ENCODE peak calls at places on chromosome 13, in six cellular contexts. One of them, this sample, is unnamed. For H3K36me3 and H3K27me3, the result is how much of the 10 kb centered on the place peaks cover.

GRCh38 chr13:48501705-48502104 is 31.2 kb downstream of the RCBTB2 start:
- DNase-seq in IMR-90: peak
- DNase-seq in aorta: no peak
- DNase-seq in CD8-positive, alpha-beta memory T cell: no peak
- DNase-seq in Peyer's patch: no peak
- DNase-seq in GM23248: no peak
- DNase-seq in this sample: no peak

GRCh38 chr13:56338421-56338820 is 802.3 kb upstream of the PRR20A start:
- DNase-seq in IMR-90: no peak
- DNase-seq in aorta: no peak
- DNase-seq in CD8-positive, alpha-beta memory T cell: no peak
- DNase-seq in Peyer's patch: no peak
- DNase-seq in GM23248: no peak
- DNase-seq in this sample: no peak

GRCh38 chr13:89550842-89551422 is 1796.6 kb upstream of the MIR17HG start:
- DNase-seq in IMR-90: no peak
- DNase-seq in aorta: no peak
- DNase-seq in CD8-positive, alpha-beta memory T cell: no peak
- DNase-seq in Peyer's patch: no peak
- DNase-seq in GM23248: no peak
- DNase-seq in this sample: no peak

GRCh38 chr13:95536629-95537241 is 15.8 kb upstream of the CLDN10 start:
- DNase-seq in IMR-90: peak
- DNase-seq in aorta: no peak
- DNase-seq in CD8-positive, alpha-beta memory T cell: no peak
- DNase-seq in Peyer's patch: no peak
- DNase-seq in GM23248: peak
- DNase-seq in this sample: peak

GRCh38 chr13:22211876-22212275 is 541.0 kb downstream of the FGF9 start:
- DNase-seq in IMR-90: no peak
- DNase-seq in aorta: no peak
- DNase-seq in CD8-positive, alpha-beta memory T cell: no peak
- DNase-seq in Peyer's patch: no peak
- DNase-seq in GM23248: no peak
- DNase-seq in this sample: no peak

GRCh38 chr13:40109324-40109958 is 454.0 kb downstream of the COG6 start:
- DNase-seq in IMR-90: peak
- DNase-seq in aorta: no peak
- DNase-seq in CD8-positive, alpha-beta memory T cell: no peak
- DNase-seq in Peyer's patch: no peak
- DNase-seq in GM23248: peak
- DNase-seq in this sample: no peak

GRCh38 chr13:39266426-39266825 is 228.2 kb downstream of the NHLRC3 start:
- DNase-seq in IMR-90: no peak
- DNase-seq in aorta: no peak
- DNase-seq in CD8-positive, alpha-beta memory T cell: no peak
- DNase-seq in Peyer's patch: no peak
- DNase-seq in GM23248: no peak
- DNase-seq in this sample: no peak

GRCh38 chr13:90201198-90201597 is 1146.3 kb upstream of the MIR17HG start:
- DNase-seq in IMR-90: no peak
- DNase-seq in aorta: no peak
- DNase-seq in CD8-positive, alpha-beta memory T cell: no peak
- DNase-seq in Peyer's patch: no peak
- DNase-seq in GM23248: peak
- DNase-seq in this sample: no peak

GRCh38 chr13:78593652-78594494 is 9.5 kb downstream of the POU4F1 start:
- DNase-seq in IMR-90: no peak
- DNase-seq in aorta: no peak
- DNase-seq in CD8-positive, alpha-beta memory T cell: no peak
- DNase-seq in Peyer's patch: no peak
- DNase-seq in GM23248: no peak
- DNase-seq in this sample: no peak

GRCh38 chr13:108302279-108302678 is 32.8 kb downstream of the TNFSF13B start:
- DNase-seq in IMR-90: peak
- DNase-seq in aorta: no peak
- DNase-seq in CD8-positive, alpha-beta memory T cell: no peak
- DNase-seq in Peyer's patch: no peak
- DNase-seq in GM23248: no peak
- DNase-seq in this sample: no peak

GRCh38 chr13:44022196-44022595 is 142.5 kb downstream of the LACC1 start:
- DNase-seq in IMR-90: no peak
- DNase-seq in aorta: no peak
- DNase-seq in CD8-positive, alpha-beta memory T cell: no peak
- DNase-seq in Peyer's patch: no peak
- DNase-seq in GM23248: peak
- DNase-seq in this sample: no peak

GRCh38 chr13:105990256-105990958 is 545.1 kb downstream of the EFNB2 start:
- DNase-seq in IMR-90: peak
- DNase-seq in aorta: no peak
- DNase-seq in CD8-positive, alpha-beta memory T cell: no peak
- DNase-seq in Peyer's patch: no peak
- DNase-seq in GM23248: peak
- DNase-seq in this sample: no peak

GRCh38 chr13:34733720-34734119 is 208.3 kb upstream of the NBEA start:
- DNase-seq in IMR-90: no peak
- DNase-seq in aorta: no peak
- DNase-seq in CD8-positive, alpha-beta memory T cell: no peak
- DNase-seq in Peyer's patch: no peak
- DNase-seq in GM23248: peak
- DNase-seq in this sample: no peak

GRCh38 chr13:50481936-50482335 is 361.6 kb downstream of the DLEU7 start:
- DNase-seq in IMR-90: no peak
- DNase-seq in aorta: no peak
- DNase-seq in CD8-positive, alpha-beta memory T cell: no peak
- DNase-seq in Peyer's patch: no peak
- DNase-seq in GM23248: no peak
- DNase-seq in this sample: no peak

GRCh38 chr13:25065974-25066770 is 29.8 kb upstream of the PABPC3 start:
- DNase-seq in IMR-90: no peak
- DNase-seq in aorta: no peak
- DNase-seq in CD8-positive, alpha-beta memory T cell: no peak
- DNase-seq in Peyer's patch: no peak
- DNase-seq in GM23248: no peak
- DNase-seq in this sample: no peak

GRCh38 chr13:40922437-40923040 is 96.6 kb downstream of the ELF1 start:
- DNase-seq in IMR-90: no peak
- DNase-seq in aorta: no peak
- DNase-seq in CD8-positive, alpha-beta memory T cell: no peak
- DNase-seq in Peyer's patch: peak
- DNase-seq in GM23248: no peak
- DNase-seq in this sample: no peak

GRCh38 chr13:75197803-75198202 is 284.2 kb downstream of the TBC1D4 start:
- DNase-seq in IMR-90: no peak
- DNase-seq in aorta: no peak
- DNase-seq in CD8-positive, alpha-beta memory T cell: no peak
- DNase-seq in Peyer's patch: no peak
- DNase-seq in GM23248: no peak
- DNase-seq in this sample: no peak

GRCh38 chr13:79662882-79663281 is 181.9 kb downstream of the NDFIP2 start:
- DNase-seq in IMR-90: no peak
- DNase-seq in aorta: no peak
- DNase-seq in CD8-positive, alpha-beta memory T cell: no peak
- DNase-seq in Peyer's patch: no peak
- DNase-seq in GM23248: no peak
- DNase-seq in this sample: no peak

GRCh38 chr13:100848304-100848703 is 173.7 kb upstream of the TMTC4 start:
- DNase-seq in IMR-90: no peak
- DNase-seq in aorta: no peak
- DNase-seq in CD8-positive, alpha-beta memory T cell: no peak
- DNase-seq in Peyer's patch: no peak
- DNase-seq in GM23248: no peak
- DNase-seq in this sample: no peak

GRCh38 chr13:26653310-26653709 is 95.8 kb downstream of the WASF3 start:
- DNase-seq in IMR-90: peak
- DNase-seq in aorta: no peak
- DNase-seq in CD8-positive, alpha-beta memory T cell: no peak
- DNase-seq in Peyer's patch: no peak
- DNase-seq in GM23248: peak
- DNase-seq in this sample: no peak

GRCh38 chr13:35700661-35701060 is 224.2 kb upstream of the MAB21L1 start:
- DNase-seq in IMR-90: peak
- DNase-seq in aorta: no peak
- DNase-seq in CD8-positive, alpha-beta memory T cell: no peak
- DNase-seq in Peyer's patch: no peak
- DNase-seq in GM23248: peak
- DNase-seq in this sample: no peak

GRCh38 chr13:105735269-105735668 is 800.2 kb downstream of the EFNB2 start:
- DNase-seq in IMR-90: no peak
- DNase-seq in aorta: no peak
- DNase-seq in CD8-positive, alpha-beta memory T cell: no peak
- DNase-seq in Peyer's patch: no peak
- DNase-seq in GM23248: no peak
- DNase-seq in this sample: no peak

GRCh38 chr13:94093652-94094310 is 385.7 kb downstream of the DCT start:
- DNase-seq in IMR-90: peak
- DNase-seq in aorta: no peak
- DNase-seq in CD8-positive, alpha-beta memory T cell: no peak
- DNase-seq in Peyer's patch: no peak
- DNase-seq in GM23248: peak
- DNase-seq in this sample: no peak

GRCh38 chr13:112962911-112963625 is 5.9 kb upstream of the MCF2L start:
- DNase-seq in IMR-90: no peak
- DNase-seq in aorta: peak
- DNase-seq in CD8-positive, alpha-beta memory T cell: no peak
- DNase-seq in Peyer's patch: no peak
- DNase-seq in GM23248: no peak
- DNase-seq in this sample: no peak

GRCh38 chr13:40549500-40550094 is 116.8 kb downstream of the FOXO1 start:
- DNase-seq in IMR-90: no peak
- DNase-seq in aorta: no peak
- DNase-seq in CD8-positive, alpha-beta memory T cell: no peak
- DNase-seq in Peyer's patch: no peak
- DNase-seq in GM23248: peak
- DNase-seq in this sample: no peak

GRCh38 chr13:92390217-92390616 is 836.4 kb upstream of the GPC6 start:
- DNase-seq in IMR-90: no peak
- DNase-seq in aorta: no peak
- DNase-seq in CD8-positive, alpha-beta memory T cell: no peak
- DNase-seq in Peyer's patch: no peak
- DNase-seq in GM23248: no peak
- DNase-seq in this sample: no peak

GRCh38 chr13:98800078-98800477 is 47.6 kb upstream of the SLC15A1 start:
- DNase-seq in IMR-90: no peak
- DNase-seq in aorta: no peak
- DNase-seq in CD8-positive, alpha-beta memory T cell: no peak
- DNase-seq in Peyer's patch: no peak
- DNase-seq in GM23248: no peak
- DNase-seq in this sample: no peak
- H3K36me3 ChIP-seq in IMR-90: under half
- H3K36me3 ChIP-seq in aorta: under half
- H3K36me3 ChIP-seq in CD8-positive, alpha-beta memory T cell: under half
- H3K36me3 ChIP-seq in Peyer's patch: under half
- H3K36me3 ChIP-seq in GM23248: under half
- H3K36me3 ChIP-seq in this sample: half or more

GRCh38 chr13:28489536-28489935 is 5.4 kb downstream of the FLT1 start:
- DNase-seq in IMR-90: peak
- DNase-seq in aorta: no peak
- DNase-seq in CD8-positive, alpha-beta memory T cell: no peak
- DNase-seq in Peyer's patch: no peak
- DNase-seq in GM23248: no peak
- DNase-seq in this sample: no peak

GRCh38 chr13:28492527-28493367 is 2.2 kb downstream of the FLT1 start:
- DNase-seq in IMR-90: no peak
- DNase-seq in aorta: no peak
- DNase-seq in CD8-positive, alpha-beta memory T cell: peak
- DNase-seq in Peyer's patch: no peak
- DNase-seq in GM23248: no peak
- DNase-seq in this sample: no peak

GRCh38 chr13:28488376-28489005 is 6.4 kb downstream of the FLT1 start:
- DNase-seq in IMR-90: no peak
- DNase-seq in aorta: no peak
- DNase-seq in CD8-positive, alpha-beta memory T cell: no peak
- DNase-seq in Peyer's patch: no peak
- DNase-seq in GM23248: peak
- DNase-seq in this sample: no peak

GRCh38 chr13:28493740-28494536 is 990 bp downstream of the FLT1 start:
- DNase-seq in IMR-90: no peak
- DNase-seq in aorta: peak
- DNase-seq in CD8-positive, alpha-beta memory T cell: no peak
- DNase-seq in Peyer's patch: no peak
- DNase-seq in GM23248: peak
- DNase-seq in this sample: no peak

DNA sequence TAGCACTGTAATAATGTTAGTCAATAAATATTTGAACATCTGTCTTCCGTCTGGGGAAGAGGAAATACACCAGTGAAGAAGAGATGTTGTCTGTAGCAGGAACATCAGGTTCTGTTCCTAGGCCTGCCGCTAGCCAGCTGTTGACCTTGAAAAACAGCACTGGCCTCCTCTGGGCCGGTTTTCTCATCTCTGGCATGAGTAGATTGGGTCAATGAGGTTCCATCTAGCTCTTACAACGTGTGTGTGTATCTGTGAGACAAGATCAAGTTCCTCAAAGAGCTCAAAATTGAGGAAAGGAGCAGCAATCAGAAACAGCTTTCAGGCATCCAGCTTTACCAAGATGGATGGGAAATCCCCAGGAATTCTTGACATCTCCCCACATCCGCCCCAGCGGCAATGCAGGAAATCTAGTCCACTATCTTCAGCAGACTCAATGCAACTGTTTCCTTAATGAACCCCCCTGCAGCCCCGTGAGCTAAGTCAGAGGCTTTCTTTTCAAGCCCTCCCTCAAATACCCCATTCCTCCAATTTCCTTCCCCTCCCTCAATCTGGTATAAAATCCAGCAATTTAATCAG is 4.9 kb downstream of the FLT1 start:
- DNase-seq in IMR-90: no peak
- DNase-seq in aorta: no peak
- DNase-seq in CD8-positive, alpha-beta memory T cell: no peak
- DNase-seq in Peyer's patch: no peak
- DNase-seq in GM23248: no peak
- DNase-seq in this sample: no peak
- H3K27me3 ChIP-seq in IMR-90: under half
- H3K27me3 ChIP-seq in aorta: under half
- H3K27me3 ChIP-seq in CD8-positive, alpha-beta memory T cell: under half
- H3K27me3 ChIP-seq in Peyer's patch: under half
- H3K27me3 ChIP-seq in GM23248: under half
- H3K27me3 ChIP-seq in this sample: under half

GRCh38 chr13:67075239-67075638 is 154.9 kb downstream of the PCDH9 start:
- DNase-seq in IMR-90: peak
- DNase-seq in aorta: no peak
- DNase-seq in CD8-positive, alpha-beta memory T cell: no peak
- DNase-seq in Peyer's patch: no peak
- DNase-seq in GM23248: no peak
- DNase-seq in this sample: no peak
- H3K4me3 ChIP-seq in IMR-90: no peak
- H3K4me3 ChIP-seq in aorta: no peak
- H3K4me3 ChIP-seq in CD8-positive, alpha-beta memory T cell: no peak
- H3K4me3 ChIP-seq in Peyer's patch: no peak
- H3K4me3 ChIP-seq in GM23248: no peak
- H3K4me3 ChIP-seq in this sample: no peak

DNA sequence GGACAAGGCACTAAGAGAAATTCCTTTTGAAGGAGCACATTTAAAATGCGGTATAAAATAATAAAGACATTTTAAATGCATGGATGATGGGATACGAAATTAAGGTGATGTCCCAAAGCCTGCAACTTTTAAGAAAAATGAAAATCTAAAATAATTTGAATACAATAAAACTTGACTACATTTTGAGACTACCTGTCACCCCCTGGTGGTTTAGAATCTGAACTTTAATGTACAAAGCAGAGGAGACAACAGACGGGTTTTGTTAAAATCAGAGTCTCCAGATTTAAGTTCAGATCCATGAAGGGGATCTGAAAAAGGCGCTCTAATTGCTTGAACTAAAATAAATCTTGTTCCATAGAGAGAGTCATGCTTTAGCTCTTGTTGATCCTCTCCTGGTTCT is 1129.3 kb upstream of the PCDH20 start:
- DNase-seq in IMR-90: no peak
- DNase-seq in aorta: no peak
- DNase-seq in CD8-positive, alpha-beta memory T cell: no peak
- DNase-seq in Peyer's patch: no peak
- DNase-seq in GM23248: no peak
- DNase-seq in this sample: no peak
- H3K36me3 ChIP-seq in IMR-90: under half
- H3K36me3 ChIP-seq in aorta: under half
- H3K36me3 ChIP-seq in CD8-positive, alpha-beta memory T cell: under half
- H3K36me3 ChIP-seq in Peyer's patch: under half
- H3K36me3 ChIP-seq in GM23248: under half
- H3K36me3 ChIP-seq in this sample: under half

This sample was measured in CD4-positive, CD25-positive, alpha-beta regulatory T cell.